ENCODE peak calls at places on chromosomes 13 and 19, in seven cellular contexts. B is transverse colon, N is stomach, J is GM12891, Z is vagina, Y is upper lobe of left lung, I is endothelial cell of umbilical vein. S is an unnamed sample.
A peak's percentile ranks its signal among the peaks of the same experiment; 100 is the strongest.

GRCh38 chr13:98778749-98779148 is 26.3 kb upstream of the SLC15A1 start:
- DNase-seq in J (no peak), N (no peak), B (no peak), Y (no peak), Z (no peak), I (peak; percentile 64), S (no peak)

GRCh38 chr19:12969292-12969988 is at the start of gene DAND5:
- DNase-seq in I (no peak), Z (no peak), J (no peak), Y (no peak), B (no peak), N (peak; percentile 65), S (peak; percentile 34)

GRCh38 chr13:79782541-79783216 is 301.7 kb downstream of the NDFIP2 start:
- DNase-seq in Y (no peak), B (no peak), J (no peak), Z (no peak), I (peak; percentile 93), N (peak; percentile 46), S (peak; percentile 87)

GRCh38 chr13:111344471-111345191 is 24.2 kb downstream of the TEX29 start:
- DNase-seq in B (no peak), Z (peak; percentile 69), I (no peak), J (no peak), Y (peak; percentile 57), N (peak; percentile 63), S (peak; percentile 92)

GRCh38 chr13:37870895-37871550 is 1.5 kb upstream of the TRPC4 start:
- DNase-seq in N (no peak), Y (no peak), Z (no peak), I (no peak), J (no peak), B (no peak), S (peak; percentile 23)

GRCh38 chr19:51326216-51327065 is 15.0 kb downstream of the IGLON5 start:
- DNase-seq in Y (no peak), J (no peak), Z (no peak), B (no peak), I (no peak), N (no peak), S (no peak)

GRCh38 chr13:71712988-71713653 is 153.9 kb downstream of the DACH1 start:
- DNase-seq in I (peak; percentile 92), J (no peak), B (no peak), Z (no peak), N (no peak), Y (no peak), S (peak; percentile 69)

GRCh38 chr19:29248332-29248844 is 35.4 kb upstream of the UQCRFS1 start:
- DNase-seq in I (no peak), J (no peak), N (no peak), Z (no peak), Y (no peak), B (no peak), S (no peak)

GRCh38 chr19:52942371-52943133 is 19.3 kb upstream of the ZNF888 start:
- DNase-seq in I (peak; percentile 85), Y (peak; percentile 100), J (peak; percentile 84), B (peak; percentile 98), N (peak; percentile 97), Z (peak; percentile 95), S (peak; percentile 93)

GRCh38 chr13:77620138-77620537 is 77.3 kb upstream of the SLAIN1 start:
- DNase-seq in B (no peak), J (no peak), Y (no peak), Z (no peak), I (no peak), N (no peak), S (no peak)

GRCh38 chr13:48858523-48858922 is 117.2 kb upstream of the FNDC3A start:
- DNase-seq in J (no peak), B (no peak), Y (no peak), Z (no peak), I (peak; percentile 38), N (no peak), S (no peak)

GRCh38 chr13:65744761-65745160 is 1485.4 kb downstream of the PCDH9 start:
- DNase-seq in Y (no peak), B (no peak), N (no peak), I (no peak), J (no peak), Z (no peak), S (no peak)

GRCh38 chr13:29532136-29532535 is 63.4 kb downstream of the SLC7A1 start:
- DNase-seq in B (no peak), Y (no peak), N (no peak), J (no peak), Z (no peak), I (no peak), S (no peak)

GRCh38 chr13:42137856-42138537 is 89.5 kb downstream of the DGKH start:
- DNase-seq in Y (no peak), Z (no peak), I (no peak), N (no peak), B (no peak), J (no peak), S (no peak)

GRCh38 chr13:109162248-109163051 is 533.0 kb downstream of the MYO16 start:
- DNase-seq in B (peak; percentile 22), I (no peak), Y (no peak), N (no peak), Z (no peak), J (peak; percentile 57), S (no peak)
- TF ChIP-seq POLR2AphosphoS5 in B (no peak), I (no peak), Y (no peak), N (no peak), Z (no peak), J (peak; percentile 31), S (no peak)

GRCh38 chr13:44236370-44236769 is 137.3 kb upstream of the SERP2 start:
- DNase-seq in Z (no peak), Y (no peak), J (no peak), I (no peak), N (no peak), B (no peak), S (no peak)
- TF ChIP-seq POLR2AphosphoS5 in Z (no peak), Y (no peak), J (no peak), I (no peak), N (no peak), B (no peak), S (no peak)

GRCh38 chr19:45448887-45449299 is 18.9 kb upstream of the FOSB start:
- DNase-seq in B (peak; percentile 57), Y (no peak), N (no peak), J (no peak), I (no peak), Z (no peak), S (no peak)

GRCh38 chr19:45451181-45451849 is 16.5 kb upstream of the FOSB start:
- DNase-seq in Y (no peak), Z (no peak), N (peak; percentile 33), B (peak; percentile 54), I (peak; percentile 29), J (no peak), S (peak; percentile 53)

GRCh38 chr19:45451850-45452387 is 15.9 kb upstream of the FOSB start:
- DNase-seq in N (no peak), Z (no peak), B (no peak), J (no peak), I (no peak), Y (no peak), S (no peak)

GRCh38 chr19:45448425-45448756 is 19.4 kb upstream of the FOSB start:
- DNase-seq in B (no peak), N (no peak), Y (no peak), J (no peak), Z (no peak), I (no peak), S (no peak)

GRCh38 chr19:45450042-45450380 is 17.8 kb upstream of the FOSB start:
- DNase-seq in Z (no peak), N (no peak), B (no peak), J (no peak), I (peak; percentile 32), Y (no peak), S (no peak)
- TF ChIP-seq POLR2AphosphoS5 in Z (no peak), N (no peak), B (no peak), J (no peak), I (no peak), Y (no peak), S (no peak)

DNA sequence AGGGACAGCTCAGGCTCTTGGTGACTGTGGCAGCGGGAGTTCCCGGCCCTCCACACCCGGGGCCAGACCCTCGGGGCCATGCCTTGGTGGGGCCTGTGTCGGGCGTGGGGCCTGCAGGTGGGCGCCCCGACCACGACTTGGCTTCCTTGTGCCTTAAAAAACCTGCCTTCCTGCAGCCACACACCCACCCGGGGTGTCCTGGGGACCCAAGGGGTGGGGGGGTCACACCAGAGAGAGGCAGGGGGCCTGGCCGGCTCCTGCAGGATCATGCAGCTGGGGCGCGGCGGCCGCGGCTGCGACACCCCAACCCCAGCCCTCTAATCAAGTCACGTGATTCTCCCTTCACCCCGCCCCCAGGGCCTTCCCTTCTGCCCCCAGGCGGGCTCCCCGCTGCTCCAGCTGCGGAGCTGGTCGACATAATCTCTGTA is 10.7 kb downstream of the PLPPR3 start:
- DNase-seq in Y (peak; percentile 83), I (no peak), Z (no peak), B (no peak), N (no peak), J (peak; percentile 25), S (peak; percentile 53)
- TF ChIP-seq POLR2AphosphoS5 in Y (no peak), I (peak; percentile 15), Z (no peak), B (peak; percentile 9), N (no peak), J (peak; percentile 45), S (peak; percentile 11)

GRCh38 chr19:49387936-49388372 is at the start of gene KASH5:
- DNase-seq in J (peak; percentile 71), I (peak; percentile 67), Z (no peak), N (peak; percentile 83), B (peak; percentile 78), Y (peak; percentile 97), S (peak; percentile 62)
- TF ChIP-seq POLR2AphosphoS5 in J (peak; percentile 33), I (no peak), Z (no peak), N (no peak), B (no peak), Y (no peak), S (no peak)

GRCh38 chr19:5336195-5336965 is 4.2 kb downstream of the PTPRS start:
- DNase-seq in I (no peak), N (no peak), Z (no peak), Y (no peak), J (no peak), B (no peak), S (no peak)
- TF ChIP-seq POLR2AphosphoS5 in I (no peak), N (no peak), Z (no peak), Y (no peak), J (no peak), B (no peak), S (no peak)

S was measured in GM23338.